ENCODE peak calls at places on chromosomes 5 and 9, in four cellular contexts. E is BE2C, M is NCI-H510A treated with DMSO at 0.1 percent for 48 hours, V is hepatic stellate cell. T is an unnamed sample.

GRCh38 chr9:108622467-108622866 is 233.3 kb downstream of the ACTL7B start:
- DNase-seq in M (no peak), V (no peak), E (no peak), T (no peak)

GRCh38 chr9:125405938-125406811 is 144.5 kb downstream of the GAPVD1 start:
- DNase-seq in M (no peak), V (no peak), E (no peak), T (no peak)

GRCh38 chr5:138241688-138242547 is 28.8 kb upstream of the CDC23 start:
- DNase-seq in V (peak; percentile 44), E (peak; percentile 21), M (no peak), T (no peak)

GRCh38 chr9:101235105-101235866 is 149.5 kb downstream of the BAAT start:
- DNase-seq in V (no peak), E (no peak), M (peak; percentile 70), T (no peak)

GRCh38 chr9:99127372-99128132 is 22.6 kb downstream of the TGFBR1 start:
- DNase-seq in E (no peak), M (no peak), V (no peak), T (no peak)

GRCh38 chr5:79069488-79070001 is at the start of the genes BHMT2 and DMGDH:
- DNase-seq in M (peak; percentile 16), E (no peak), V (peak; percentile 56), T (peak; percentile 4)

GRCh38 chr9:16245756-16246440 is 624.6 kb downstream of the BNC2 start:
- DNase-seq in V (no peak), E (no peak), M (no peak), T (no peak)

GRCh38 chr5:67765697-67766096 is 449.9 kb upstream of the PIK3R1 start:
- DNase-seq in M (no peak), E (no peak), V (no peak), T (no peak)

GRCh38 chr9:137305060-137305787 is 3.2 kb upstream of the NRARP start:
- DNase-seq in M (peak; percentile 88), V (peak; percentile 85), E (peak; percentile 39), T (peak; percentile 72)

GRCh38 chr9:84851935-84852585 is 182.5 kb downstream of the NTRK2 start:
- DNase-seq in M (peak; percentile 11), E (no peak), V (no peak), T (no peak)

GRCh38 chr5:134438268-134438622 is 26.6 kb upstream of the CDKN2AIPNL start:
- DNase-seq in V (no peak), M (peak; percentile 64), E (no peak), T (peak; percentile 73)

GRCh38 chr9:33377089-33377715 is 25.2 kb downstream of the AQP7 start:
- DNase-seq in E (no peak), V (no peak), M (no peak), T (no peak)

GRCh38 chr9:95316794-95317118 is 753 bp downstream of the FANCC start:
- DNase-seq in M (peak; percentile 90), E (peak; percentile 87), V (peak; percentile 68), T (peak; percentile 40)

GRCh38 chr5:133681896-133682295 is 69.6 kb upstream of the FSTL4 start:
- DNase-seq in E (no peak), V (no peak), M (no peak), T (no peak)

GRCh38 chr5:94196959-94197358 is 421.4 kb downstream of the KIAA0825 start:
- DNase-seq in E (no peak), M (no peak), V (no peak), T (no peak)

GRCh38 chr9:99040254-99040653 is 64.7 kb upstream of the TGFBR1 start:
- DNase-seq in M (no peak), V (no peak), E (no peak), T (no peak)

GRCh38 chr5:163330723-163331668 is 106.4 kb upstream of the CCNG1 start:
- DNase-seq in E (no peak), V (no peak), M (no peak), T (no peak)

GRCh38 chr9:129139233-129139992 is 28.2 kb downstream of the PTPA start:
- DNase-seq in V (peak; percentile 80), M (peak; percentile 94), E (peak; percentile 83), T (peak; percentile 83)

GRCh38 chr5:135535820-135536801 is at the start of gene NEUROG1:
- DNase-seq in V (no peak), M (peak; percentile 3), E (peak; percentile 28), T (no peak)

GRCh38 chr9:221989-222776 is 7.5 kb downstream of the DOCK8 start:
- DNase-seq in E (no peak), M (no peak), V (no peak), T (no peak)

GRCh38 chr5:167030500-167031120 is 1260.8 kb upstream of the WWC1 start:
- DNase-seq in V (no peak), E (peak; percentile 9), M (no peak), T (no peak)

GRCh38 chr9:95991326-95991725 is 115.8 kb downstream of the ERCC6L2 start:
- DNase-seq in V (no peak), E (no peak), M (no peak), T (no peak)

GRCh38 chr5:55691265-55692105 is 20.6 kb downstream of the SLC38A9 start:
- DNase-seq in E (no peak), M (peak; percentile 18), V (peak; percentile 52), T (peak; percentile 59)

GRCh38 chr9:33921967-33922895 is 105.3 kb downstream of the UBE2R2 start:
- DNase-seq in M (peak; percentile 2), V (peak; percentile 45), E (peak; percentile 60), T (no peak)

GRCh38 chr9:137435980-137436760 is 5.0 kb downstream of the ENTPD8 start:
- DNase-seq in V (peak; percentile 98), E (peak; percentile 89), M (no peak), T (no peak)

GRCh38 chr9:89137548-89138462 is 40.8 kb downstream of the SHC3 start:
- DNase-seq in E (no peak), V (peak; percentile 33), M (no peak), T (no peak)

GRCh38 chr9:29514336-29514735 is 1941.1 kb upstream of the C9orf72 start:
- DNase-seq in V (no peak), M (no peak), E (no peak), T (peak; percentile 3)

GRCh38 chr5:141785667-141786066 is 92.5 kb downstream of the PCDH1 start:
- DNase-seq in M (no peak), E (no peak), V (no peak), T (no peak)

GRCh38 chr5:31007672-31008071 is 185.8 kb upstream of the CDH6 start:
- DNase-seq in E (peak; percentile 24), M (no peak), V (no peak), T (no peak)

GRCh38 chr5:168132186-168132585 is 159.3 kb upstream of the WWC1 start:
- DNase-seq in V (no peak), M (no peak), E (no peak), T (no peak)

GRCh38 chr5:41156739-41157138 is 56.6 kb downstream of the C6 start:
- DNase-seq in E (no peak), V (peak; percentile 3), M (no peak), T (no peak)

GRCh38 chr5:61449756-61450155 is 117.7 kb downstream of the ZSWIM6 start:
- DNase-seq in M (no peak), E (no peak), V (no peak), T (no peak)

GRCh38 chr5:64206653-64207052 is 41.0 kb downstream of the RNF180 start:
- DNase-seq in M (no peak), V (no peak), E (no peak), T (no peak)

GRCh38 chr9:91285729-91286353 is 75.9 kb downstream of the AUH start:
- DNase-seq in M (no peak), V (no peak), E (no peak), T (no peak)

GRCh38 chr5:52007230-52007858 is 624.1 kb downstream of the ISL1 start:
- DNase-seq in E (peak; percentile 61), M (peak; percentile 44), V (peak; percentile 5), T (peak; percentile 59)

GRCh38 chr5:68251804-68252648 is 36.5 kb downstream of the PIK3R1 start:
- DNase-seq in E (no peak), M (no peak), V (no peak), T (no peak)

GRCh38 chr9:4555251-4555650 is 65.0 kb downstream of the SLC1A1 start:
- DNase-seq in E (no peak), V (no peak), M (peak; percentile 14), T (no peak)

GRCh38 chr5:171589461-171589860 is 170.0 kb downstream of the FGF18 start:
- DNase-seq in V (no peak), E (no peak), M (no peak), T (no peak)

GRCh38 chr5:17625686-17626085 is 6.2 kb upstream of the TAF11L13 start:
- DNase-seq in V (no peak), M (no peak), E (no peak), T (no peak)

T was measured in NCI-H2029 treated with DMSO at 0.1 percent for 48 hours.